ENCODE peak calls at places on chromosomes 5 and 9, in ten cellular contexts. G is MM.1S, U is HFFc6, N is heart left ventricle, W is tibial artery, S is adrenal gland, B is pancreas, T is SK-N-SH, C is AG09309, I is Panc1. Q is an unnamed sample.

GRCh38 chr9:3893519-3893918 is 367.7 kb upstream of the RFX3 start:
- DNase-seq in U (no peak), I (no peak), B (no peak), G (no peak), N (no peak), C (no peak), S (no peak), T (no peak), W (no peak), Q (no peak)

GRCh38 chr5:141077826-141078225 is 16.6 kb upstream of the PCDHB2 start:
- DNase-seq in U (no peak), N (no peak), B (no peak), S (no peak), G (no peak), W (no peak), I (no peak), C (no peak), T (no peak), Q (no peak)

GRCh38 chr5:302951-303350 is 18.6 kb upstream of the AHRR start:
- DNase-seq in S (no peak), N (no peak), I (no peak), B (no peak), C (no peak), W (no peak), T (no peak), U (no peak), G (no peak), Q (no peak)

GRCh38 chr9:16085167-16085718 is 532.4 kb downstream of the CCDC171 start:
- DNase-seq in G (no peak), W (peak), I (no peak), T (no peak), C (no peak), B (no peak), U (no peak), N (no peak), S (no peak), Q (no peak)

GRCh38 chr9:15144567-15145174 is 162.3 kb downstream of the TTC39B start:
- DNase-seq in N (no peak), G (no peak), I (no peak), T (no peak), C (no peak), W (no peak), S (no peak), B (no peak), U (no peak), Q (no peak)

GRCh38 chr5:76813982-76814562 is 4.8 kb upstream of the F2RL1 start:
- DNase-seq in U (peak), C (peak), S (no peak), W (no peak), G (no peak), N (no peak), T (no peak), B (no peak), I (no peak), Q (no peak)

GRCh38 chr5:151198861-151199260 is 25.0 kb downstream of the CCDC69 start:
- DNase-seq in I (no peak), S (no peak), U (no peak), W (no peak), T (no peak), C (no peak), B (no peak), N (peak), G (no peak), Q (no peak)

GRCh38 chr9:112719292-112719691 is 1.4 kb upstream of the INIP start:
- DNase-seq in S (no peak), B (no peak), G (no peak), U (no peak), N (no peak), W (no peak), I (no peak), C (no peak), T (no peak), Q (no peak)

GRCh38 chr5:11822598-11822997 is 81.6 kb downstream of the CTNND2 start:
- DNase-seq in S (no peak), I (no peak), C (no peak), B (no peak), T (no peak), U (no peak), W (no peak), N (no peak), G (no peak), Q (no peak)

GRCh38 chr5:161378701-161379100 is 167.8 kb downstream of the GABRB2 start:
- DNase-seq in U (no peak), G (no peak), B (no peak), T (no peak), I (no peak), S (no peak), C (no peak), W (no peak), N (no peak), Q (no peak)

GRCh38 chr5:142245776-142246175 is 79.0 kb downstream of the SPRY4 start:
- DNase-seq in U (no peak), T (no peak), N (no peak), B (no peak), S (no peak), G (no peak), W (no peak), C (no peak), I (no peak), Q (no peak)

GRCh38 chr5:104699438-104699837 is 1136.8 kb upstream of the NUDT12 start:
- DNase-seq in B (no peak), S (no peak), G (no peak), I (no peak), C (no peak), W (no peak), T (no peak), N (no peak), U (no peak), Q (no peak)

GRCh38 chr5:176187276-176188062 is 50.8 kb upstream of the SIMC1 start:
- DNase-seq in W (no peak), N (no peak), B (no peak), G (peak), T (no peak), C (no peak), U (no peak), I (no peak), S (no peak), Q (no peak)

GRCh38 chr9:137383453-137384115 is 39.4 kb downstream of the EXD3 start:
- DNase-seq in B (peak), T (no peak), C (no peak), S (peak), U (no peak), W (no peak), I (no peak), G (no peak), N (peak), Q (no peak)

DNA sequence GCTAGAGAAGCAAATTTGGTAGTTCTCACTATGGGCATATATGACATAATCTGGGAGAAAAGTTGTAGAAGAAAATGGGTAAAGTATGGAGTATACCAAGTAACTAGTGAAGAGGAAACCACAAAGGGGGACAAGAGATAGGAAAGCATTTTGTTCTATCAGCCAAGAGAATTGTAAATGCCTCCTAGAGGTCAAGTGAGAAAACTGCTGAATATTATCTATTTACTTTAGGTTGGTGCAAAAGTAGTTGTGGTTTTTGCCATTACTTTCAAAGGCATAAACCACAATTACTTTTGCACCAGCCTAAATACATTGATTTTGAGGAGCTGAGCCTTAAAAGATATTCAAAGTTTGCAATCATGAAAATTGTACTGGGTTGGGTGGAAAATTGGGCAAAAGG is 126.7 kb upstream of the GRHPR start:
- DNase-seq in C (no peak), B (no peak), S (no peak), N (no peak), T (no peak), I (no peak), W (no peak), G (peak), U (no peak), Q (no peak)
- TF ChIP-seq CTCF in C (no peak), B (no peak), S (no peak), N (no peak), T (peak), I (peak), W (no peak), G (peak), U (peak), Q (no peak)

GRCh38 chr5:132825165-132825823 is 5.2 kb downstream of the SHROOM1 start:
- DNase-seq in I (no peak), C (no peak), B (no peak), U (no peak), N (no peak), S (no peak), T (no peak), W (no peak), G (no peak), Q (no peak)

GRCh38 chr5:132824426-132824825 is 6.0 kb downstream of the SHROOM1 start:
- DNase-seq in C (no peak), I (no peak), G (no peak), T (no peak), B (no peak), N (no peak), S (no peak), U (no peak), W (no peak), Q (no peak)

GRCh38 chr5:132821791-132822190 is 8.7 kb downstream of the SHROOM1 start:
- DNase-seq in I (no peak), S (no peak), T (no peak), G (no peak), C (no peak), N (no peak), U (peak), W (no peak), B (no peak), Q (no peak)

GRCh38 chr5:132822650-132823480 is 7.6 kb downstream of the SHROOM1 start:
- DNase-seq in W (no peak), N (no peak), S (peak), U (no peak), G (no peak), C (no peak), B (peak), I (no peak), T (no peak), Q (no peak)

GRCh38 chr5:132823481-132824050 is 6.9 kb downstream of the SHROOM1 start:
- DNase-seq in C (no peak), N (no peak), I (no peak), S (no peak), B (no peak), G (no peak), U (no peak), T (no peak), W (no peak), Q (no peak)
- TF ChIP-seq CTCF in C (no peak), N (no peak), I (no peak), S (no peak), B (no peak), G (no peak), U (no peak), T (no peak), W (no peak), Q (no peak)

GRCh38 chr5:81513468-81513867 is 119.5 kb upstream of the ACOT12 start:
- DNase-seq in W (no peak), B (no peak), U (no peak), C (no peak), S (no peak), I (no peak), G (no peak), N (no peak), T (no peak), Q (no peak)

GRCh38 chr5:81519217-81519905 is 125.4 kb upstream of the ACOT12 start:
- DNase-seq in N (no peak), T (no peak), C (no peak), S (no peak), I (no peak), W (no peak), B (no peak), G (peak), U (no peak), Q (no peak)

GRCh38 chr5:81517462-81517861 is 123.5 kb upstream of the ACOT12 start:
- DNase-seq in B (no peak), T (no peak), U (no peak), G (no peak), N (no peak), W (no peak), S (no peak), C (no peak), I (no peak), Q (no peak)

GRCh38 chr5:81513982-81514381 is 120.0 kb upstream of the ACOT12 start:
- DNase-seq in T (no peak), I (no peak), B (no peak), C (no peak), U (no peak), G (peak), W (no peak), N (no peak), S (no peak), Q (no peak)
- TF ChIP-seq CTCF in T (peak), I (peak), B (no peak), C (peak), U (peak), G (peak), W (no peak), N (peak), S (no peak), Q (no peak)

GRCh38 chr9:135787776-135788575 is 86.0 kb downstream of the KCNT1 start:
- DNase-seq in I (no peak), N (no peak), G (no peak), T (no peak), B (no peak), S (no peak), U (no peak), C (no peak), W (no peak), Q (no peak)
- TF ChIP-seq CTCF in I (no peak), N (no peak), G (no peak), T (no peak), B (no peak), S (no peak), U (no peak), C (no peak), W (no peak), Q (no peak)

GRCh38 chr5:61604076-61604475 is 272.0 kb downstream of the ZSWIM6 start:
- DNase-seq in T (no peak), S (no peak), W (no peak), U (no peak), G (no peak), N (no peak), I (no peak), B (no peak), C (no peak), Q (no peak)

GRCh38 chr5:61600141-61600480 is 268.1 kb downstream of the ZSWIM6 start:
- DNase-seq in W (no peak), C (no peak), S (no peak), B (no peak), G (no peak), T (no peak), U (no peak), I (no peak), N (no peak), Q (no peak)

GRCh38 chr5:61604626-61605025 is 272.6 kb downstream of the ZSWIM6 start:
- DNase-seq in G (no peak), S (no peak), T (no peak), I (no peak), B (no peak), C (no peak), W (no peak), U (no peak), N (no peak), Q (peak)

GRCh38 chr5:61600945-61601491 is 269.0 kb downstream of the ZSWIM6 start:
- DNase-seq in I (no peak), B (peak), U (no peak), T (no peak), C (no peak), G (no peak), N (no peak), S (no peak), W (no peak), Q (no peak)

DNA sequence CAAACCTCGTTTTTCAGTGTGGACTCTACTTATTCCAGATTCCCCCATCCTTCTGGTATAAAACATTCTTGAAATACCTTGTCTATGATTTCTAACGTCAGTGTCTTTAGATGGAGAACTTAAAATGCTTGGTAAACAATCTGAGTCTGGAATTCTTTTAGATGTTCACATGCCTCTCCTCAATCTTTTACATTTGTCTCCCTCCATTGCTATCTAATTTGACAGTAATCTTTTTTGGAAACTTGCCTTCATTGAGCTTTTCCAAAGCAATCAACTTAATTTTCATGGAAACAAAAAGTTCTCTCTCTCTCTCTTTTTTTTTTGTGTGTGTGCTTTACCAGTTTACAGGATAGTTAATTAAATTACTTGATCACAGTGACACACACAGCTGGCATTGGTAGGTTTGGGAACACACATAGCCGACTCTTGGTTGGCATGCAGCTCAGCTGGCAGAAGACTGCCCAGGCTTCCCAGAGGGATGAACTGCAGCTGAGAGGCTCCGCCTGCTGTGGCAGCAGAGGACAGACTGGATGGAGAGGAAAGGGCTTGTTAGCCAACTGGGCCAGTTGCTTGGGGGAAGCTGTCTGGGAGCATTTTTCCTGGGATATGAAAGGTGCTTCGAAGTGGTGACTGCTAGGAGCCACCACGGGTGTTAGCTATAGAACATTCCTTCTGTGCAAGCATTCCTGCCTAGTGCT is 271.3 kb downstream of the ZSWIM6 start:
- DNase-seq in U (no peak), S (peak), I (no peak), B (peak), C (no peak), G (no peak), T (peak), N (peak), W (no peak), Q (no peak)
- TF ChIP-seq CTCF in U (no peak), S (no peak), I (no peak), B (no peak), C (no peak), G (no peak), T (no peak), N (no peak), W (peak), Q (peak)

DNA sequence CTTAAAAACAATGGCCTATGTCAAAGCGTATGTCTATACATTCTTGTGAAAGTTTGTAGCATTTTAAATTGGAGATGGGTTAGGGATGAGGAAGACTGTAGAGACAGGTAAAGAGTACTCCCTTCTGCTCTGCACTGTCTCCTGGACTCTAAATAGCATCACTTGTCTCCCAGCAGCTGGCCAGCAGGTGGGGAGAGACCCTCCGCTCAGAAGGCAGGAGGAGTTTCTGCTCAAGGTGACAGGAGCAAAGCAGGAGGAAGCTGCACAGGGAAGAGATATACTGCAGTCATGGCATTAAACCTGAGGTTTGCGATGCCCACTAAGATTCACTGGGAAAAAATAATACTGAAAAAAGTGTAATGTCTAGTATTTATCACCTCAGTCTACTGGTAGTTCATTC is 10.7 kb upstream of the ASTN2 start:
- DNase-seq in W (no peak), U (no peak), T (no peak), C (no peak), N (no peak), G (no peak), S (no peak), I (no peak), B (no peak), Q (no peak)
- TF ChIP-seq CTCF in W (no peak), U (no peak), T (no peak), C (no peak), N (no peak), G (no peak), S (no peak), I (no peak), B (no peak), Q (no peak)

Q was measured in AG04449.